ENCODE peak calls at places on chromosomes 2 and 18, in ten cellular contexts. L is ascending aorta; T is CD8-positive, alpha-beta memory T cell; N is endothelial cell of umbilical vein; Y is IMR-90; O is cardiac muscle cell; J is left lung; F is uterus; W is thoracic aorta; G is K562. R is an unnamed sample. For H3K4me1, the result is how much of the 10 kb centered on the place peaks cover.

GRCh38 chr18:63888473-63889190 is 1.1 kb downstream of the SERPINB2 start:
- DNase-seq in J (no peak), G (no peak), L (no peak), T (no peak), F (no peak), O (no peak), Y (no peak), N (no peak), W (no peak), R (no peak)

GRCh38 chr2:235194351-235194750 is 242.5 kb downstream of the SH3BP4 start:
- DNase-seq in N (no peak), W (no peak), Y (no peak), F (no peak), J (no peak), G (no peak), O (no peak), T (no peak), L (no peak), R (no peak)

GRCh38 chr18:48961547-48961946 is 10.8 kb upstream of the SMAD7 start:
- DNase-seq in O (no peak), W (no peak), G (no peak), Y (peak), L (no peak), T (no peak), J (no peak), F (no peak), N (no peak), R (no peak)

GRCh38 chr2:134402385-134402784 is 148.5 kb downstream of the MGAT5 start:
- DNase-seq in J (no peak), T (no peak), G (no peak), F (peak), L (peak), W (no peak), O (no peak), Y (peak), N (peak), R (no peak)

GRCh38 chr2:98058191-98058975 is 28.6 kb upstream of the VWA3B start:
- DNase-seq in T (no peak), O (no peak), L (no peak), G (no peak), Y (no peak), N (no peak), F (no peak), W (no peak), J (no peak), R (no peak)

GRCh38 chr2:180970052-180970451 is 10.4 kb upstream of the UBE2E3 start:
- DNase-seq in T (no peak), O (no peak), J (no peak), W (no peak), L (no peak), Y (no peak), N (no peak), F (no peak), G (no peak), R (no peak)

GRCh38 chr2:109218087-109218791 is 89.2 kb downstream of the SH3RF3 start:
- DNase-seq in J (no peak), O (no peak), G (no peak), W (no peak), N (no peak), Y (peak), T (no peak), L (peak), F (no peak), R (peak)

GRCh38 chr2:238869293-238870124 is 21.6 kb downstream of the TWIST2 start:
- DNase-seq in L (no peak), Y (peak), N (no peak), W (no peak), G (no peak), J (peak), O (no peak), F (no peak), T (no peak), R (no peak)

GRCh38 chr2:187055463-187055862 is 206.5 kb upstream of the ZSWIM2 start:
- DNase-seq in J (no peak), W (no peak), N (peak), T (no peak), O (no peak), F (no peak), L (no peak), G (peak), Y (no peak), R (peak)

GRCh38 chr2:80326214-80326613 is 21.7 kb upstream of the LRRTM1 start:
- DNase-seq in T (no peak), N (no peak), J (no peak), Y (peak), W (no peak), O (peak), F (no peak), L (no peak), G (no peak), R (peak)

GRCh38 chr2:213279961-213280360 is 4.3 kb upstream of the SPAG16 start:
- DNase-seq in W (no peak), G (no peak), F (peak), L (no peak), Y (no peak), O (no peak), N (no peak), J (no peak), T (no peak), R (no peak)

DNA sequence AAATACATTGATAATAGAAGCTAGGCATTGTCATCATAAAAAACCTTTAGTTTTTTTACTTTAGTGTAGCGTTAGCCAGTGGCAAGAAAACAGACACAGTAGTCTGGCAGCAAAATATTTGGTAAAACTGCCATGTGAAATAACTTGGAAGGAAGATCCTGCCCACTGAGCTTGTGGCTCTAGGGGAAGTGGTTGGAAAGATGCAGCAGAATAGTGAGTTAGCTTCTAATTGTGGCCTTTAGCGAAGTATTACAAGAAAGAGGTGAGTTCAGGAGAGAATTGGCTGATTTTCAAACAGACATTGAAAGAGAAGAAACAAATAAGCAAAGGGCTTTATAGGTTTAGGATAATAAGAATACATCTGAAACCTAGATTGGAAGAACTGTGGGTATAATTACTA is 1887.8 kb upstream of the CELF4 start:
- DNase-seq in J (no peak), L (no peak), W (no peak), F (no peak), T (no peak), Y (no peak), O (no peak), G (no peak), N (no peak), R (no peak)
- H3K4me3 ChIP-seq in J (no peak), L (no peak), W (no peak), F (no peak), T (no peak), Y (no peak), O (no peak), G (no peak), N (no peak), R (no peak)

GRCh38 chr2:16277117-16277516 is 336.8 kb downstream of the MYCN start:
- DNase-seq in L (no peak), T (no peak), J (no peak), F (no peak), N (no peak), Y (no peak), W (no peak), O (no peak), G (no peak), R (no peak)
- H3K4me1 ChIP-seq in L (under half), T (under half), J (under half), F (under half), N (under half), Y (under half), W (under half), O (under half), G (under half), R (under half)

GRCh38 chr2:241793385-241793784 is 15.6 kb upstream of the NEU4 start:
- DNase-seq in F (no peak), O (no peak), G (no peak), Y (no peak), N (no peak), J (no peak), L (no peak), W (no peak), T (no peak), R (no peak)

GRCh38 chr2:241794250-241794823 is 14.7 kb upstream of the NEU4 start:
- DNase-seq in T (no peak), L (no peak), G (no peak), N (no peak), J (no peak), F (no peak), O (no peak), Y (no peak), W (no peak), R (no peak)

GRCh38 chr2:241796209-241796608 is 12.8 kb upstream of the NEU4 start:
- DNase-seq in L (no peak), W (no peak), Y (no peak), O (no peak), J (no peak), F (no peak), T (no peak), N (no peak), G (no peak), R (no peak)

GRCh38 chr2:241796610-241797138 is 12.3 kb upstream of the NEU4 start:
- DNase-seq in N (no peak), W (no peak), G (no peak), T (no peak), Y (no peak), J (peak), L (peak), O (no peak), F (peak), R (no peak)

DNA sequence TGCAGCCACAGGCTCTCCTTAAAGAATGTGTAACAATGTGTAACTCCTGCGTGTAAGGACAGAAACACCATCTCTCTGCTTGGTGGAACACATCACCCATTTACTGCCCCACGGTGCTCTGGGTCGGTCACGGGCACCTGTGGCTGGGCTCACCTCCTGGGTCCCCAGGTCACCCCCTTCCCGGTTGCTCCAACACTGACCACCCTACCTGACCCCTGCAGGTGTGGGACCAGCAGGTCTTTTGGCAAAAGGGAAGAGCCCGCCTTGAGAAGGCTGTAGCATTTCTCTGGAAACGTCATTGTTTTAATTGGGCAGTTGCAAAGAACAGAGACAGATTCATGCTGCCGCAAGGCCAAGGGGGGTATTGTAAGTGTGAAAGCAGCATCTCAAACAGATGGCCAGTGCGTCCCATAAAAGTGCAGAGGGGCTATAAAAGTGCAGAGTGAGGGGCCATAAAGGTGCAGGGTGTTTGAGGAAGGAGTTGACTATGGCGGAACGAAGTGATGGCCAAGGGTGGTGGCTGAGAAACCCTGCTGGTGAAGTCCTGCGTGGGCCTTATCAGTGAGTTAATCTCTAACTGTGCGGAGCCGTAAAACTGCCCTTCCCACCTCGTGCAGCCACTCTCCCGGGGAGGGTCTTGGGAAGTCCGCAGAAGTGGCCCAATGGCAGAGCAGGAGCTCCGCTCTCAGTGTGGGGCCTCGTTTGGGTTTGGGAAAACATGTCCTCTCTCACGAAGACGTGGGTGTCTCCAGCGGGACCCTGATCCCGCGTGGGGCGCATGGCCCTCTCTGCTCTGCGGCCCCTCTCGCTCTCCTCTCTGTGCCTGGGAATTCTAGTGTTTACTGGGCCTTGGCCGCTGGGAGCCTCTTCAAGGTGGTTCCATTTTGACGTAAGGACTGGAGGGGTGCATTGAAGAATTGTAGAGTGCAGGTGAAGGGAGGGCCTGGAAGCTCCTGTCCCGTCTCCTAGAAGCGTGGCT is 13.7 kb upstream of the NEU4 start:
- DNase-seq in L (no peak), F (peak), N (no peak), O (no peak), J (no peak), G (no peak), Y (no peak), W (no peak), T (no peak), R (no peak)
- H3K27ac ChIP-seq in L (no peak), F (no peak), N (no peak), O (no peak), J (no peak), G (no peak), Y (no peak), W (no peak), T (no peak), R (no peak)

DNA sequence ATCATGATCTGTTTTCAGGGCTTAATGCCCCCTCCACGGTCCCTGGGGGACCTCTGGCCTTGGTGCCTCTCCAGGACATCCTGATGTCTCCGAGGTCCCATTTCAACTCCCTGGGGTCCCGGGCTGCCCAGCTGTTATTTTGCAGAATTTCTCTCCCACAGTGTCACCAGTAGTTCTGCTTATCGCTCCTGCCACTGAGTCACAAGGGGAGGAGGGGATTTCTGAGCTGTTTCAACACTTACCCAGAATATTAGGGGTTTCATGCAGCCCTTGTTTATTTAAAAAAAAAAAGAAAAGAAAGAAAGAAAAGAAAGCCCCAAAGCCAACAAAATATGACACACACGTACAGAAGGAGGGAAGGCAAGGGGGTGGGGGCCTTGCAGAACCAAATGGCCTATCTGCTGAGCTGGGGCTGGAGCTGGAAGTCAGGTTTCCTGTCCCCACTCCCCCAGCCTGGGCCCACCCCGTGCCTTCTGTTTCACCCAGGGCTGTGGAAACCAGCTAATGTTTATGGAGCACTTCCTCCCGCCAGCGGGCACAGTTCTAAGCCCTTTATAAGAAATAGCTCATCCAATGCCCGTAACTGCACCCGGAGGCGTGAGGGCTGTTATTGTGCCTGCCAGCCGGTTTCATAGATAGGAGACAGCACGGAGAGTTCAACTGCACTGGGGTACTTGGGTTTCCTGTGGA is 8.4 kb upstream of the ARID5A start:
- DNase-seq in T (peak), F (peak), L (peak), Y (peak), N (peak), G (no peak), W (peak), O (no peak), J (peak), R (peak)
- H3K4me3 ChIP-seq in T (peak), F (peak), L (peak), Y (peak), N (peak), G (no peak), W (peak), O (no peak), J (peak), R (peak)

GRCh38 chr2:1727101-1727771 is 17.1 kb downstream of the PXDN start:
- DNase-seq in N (no peak), F (peak), W (no peak), L (peak), T (no peak), J (no peak), O (no peak), G (no peak), Y (peak), R (no peak)
- H3K4me1 ChIP-seq in N (under half), F (under half), W (half or more), L (under half), T (under half), J (under half), O (under half), G (under half), Y (under half), R (half or more)

GRCh38 chr2:141313972-141314371 is 816.8 kb downstream of the LRP1B start:
- DNase-seq in W (no peak), F (no peak), J (no peak), L (no peak), Y (no peak), T (no peak), N (no peak), G (no peak), O (no peak), R (no peak)
- H3K27ac ChIP-seq in W (no peak), F (no peak), J (no peak), L (no peak), Y (no peak), T (no peak), N (no peak), G (no peak), O (no peak), R (no peak)

GRCh38 chr2:84946204-84947009 is 24.6 kb upstream of the KCMF1 start:
- DNase-seq in N (peak), L (peak), F (no peak), W (no peak), T (peak), O (no peak), G (no peak), Y (peak), J (peak), R (no peak)
- H3K4me3 ChIP-seq in N (no peak), L (no peak), F (no peak), W (no peak), T (peak), O (no peak), G (no peak), Y (no peak), J (no peak), R (no peak)

GRCh38 chr2:36411962-36412444 is 56.4 kb downstream of the CRIM1 start:
- DNase-seq in O (no peak), T (no peak), N (peak), G (no peak), J (no peak), L (no peak), W (no peak), Y (no peak), F (no peak), R (no peak)
- H3K4me1 ChIP-seq in O (under half), T (under half), N (half or more), G (under half), J (under half), L (half or more), W (half or more), Y (under half), F (under half), R (under half)

GRCh38 chr18:73153271-73153670 is 285.5 kb upstream of the NETO1 start:
- DNase-seq in L (no peak), O (no peak), T (no peak), Y (peak), J (no peak), W (no peak), F (no peak), G (no peak), N (no peak), R (no peak)
- H3K27ac ChIP-seq in L (no peak), O (no peak), T (no peak), Y (no peak), J (no peak), W (no peak), F (no peak), G (no peak), N (no peak), R (no peak)

DNA sequence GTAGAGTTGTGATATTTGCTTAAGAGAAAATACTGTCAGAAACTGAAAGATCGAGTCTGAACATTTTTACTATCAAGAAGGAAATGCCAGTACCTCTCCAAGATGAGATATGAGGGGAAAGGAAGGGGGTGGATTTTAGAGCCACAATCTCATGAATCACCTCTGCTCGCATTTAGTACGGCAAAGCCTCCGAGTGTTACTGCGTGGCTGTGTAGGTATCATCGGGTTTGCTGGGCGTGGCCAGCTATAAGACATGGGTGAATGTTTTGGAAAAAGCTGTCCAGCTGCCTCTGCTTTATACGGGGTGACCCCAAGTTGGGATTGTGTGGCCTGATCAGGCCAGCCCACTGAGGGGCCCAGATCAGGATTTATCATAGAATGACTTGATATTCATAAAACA is 826.4 kb downstream of the SOCS6 start:
- DNase-seq in J (no peak), F (no peak), N (peak), T (no peak), G (no peak), L (no peak), O (no peak), W (no peak), Y (no peak), R (no peak)
- H3K4me3 ChIP-seq in J (no peak), F (no peak), N (no peak), T (no peak), G (no peak), L (no peak), O (no peak), W (no peak), Y (no peak), R (no peak)